ENCODE peak calls at places on chromosomes 12 and 14, in four cellular contexts. W, Y, E and A are unnamed samples.

GRCh38 chr14:61469771-61470170 is 148.4 kb downstream of the PRKCH start:
- DNase-seq in W (no peak), E (no peak), Y (no peak), A (no peak)

GRCh38 chr12:88600272-88600671 is 20.0 kb upstream of the KITLG start:
- DNase-seq in E (peak; percentile 89), Y (peak; percentile 92), W (no peak), A (no peak)

GRCh38 chr14:24508155-24508554 is at the start of gene CMA1:
- DNase-seq in Y (no peak), E (no peak), W (no peak), A (no peak)

GRCh38 chr12:96371787-96372699 is 28.2 kb downstream of the CDK17 start:
- DNase-seq in Y (peak; percentile 45), W (no peak), E (no peak), A (no peak)

GRCh38 chr12:74152370-74152769 is 385.3 kb upstream of the ATXN7L3B start:
- DNase-seq in E (no peak), Y (no peak), W (no peak), A (no peak)

GRCh38 chr12:12272869-12273268 is 6.0 kb upstream of the LRP6 start:
- DNase-seq in Y (peak; percentile 82), W (no peak), E (peak; percentile 79), A (no peak)

GRCh38 chr14:93962701-93963601 is 13.4 kb downstream of the ASB2 start:
- DNase-seq in W (no peak), E (peak; percentile 16), Y (no peak), A (no peak)

GRCh38 chr12:117567644-117568043 is 206.2 kb upstream of the NOS1 start:
- DNase-seq in W (no peak), Y (no peak), E (no peak), A (no peak)

GRCh38 chr12:80173465-80173864 is 74.1 kb downstream of the OTOGL start:
- DNase-seq in Y (no peak), W (no peak), E (no peak), A (no peak)

GRCh38 chr14:53285806-53286205 is 132.7 kb upstream of the DDHD1 start:
- DNase-seq in Y (no peak), W (no peak), E (no peak), A (no peak)

GRCh38 chr12:55712700-55713415 is 3.0 kb upstream of the BLOC1S1 start:
- DNase-seq in E (no peak), Y (no peak), W (no peak), A (no peak)

GRCh38 chr12:56951582-56952339 is 5.6 kb downstream of the RDH16 start:
- DNase-seq in Y (no peak), E (no peak), W (no peak), A (no peak)

GRCh38 chr12:28884861-28885260 is 264.2 kb upstream of the FAR2 start:
- DNase-seq in W (no peak), Y (peak; percentile 64), E (peak; percentile 61), A (no peak)

GRCh38 chr12:82698959-82699358 is 12.3 kb downstream of the TMTC2 start:
- DNase-seq in Y (no peak), E (no peak), W (no peak), A (no peak)

GRCh38 chr12:123134755-123135282 is 16.1 kb downstream of the PITPNM2 start:
- DNase-seq in W (no peak), Y (no peak), E (no peak), A (no peak)

GRCh38 chr12:112183141-112183581 is 57.8 kb downstream of the TRAFD1 start:
- DNase-seq in E (peak; percentile 70), W (no peak), Y (peak; percentile 73), A (no peak)

GRCh38 chr12:88185988-88186387 is 43.9 kb downstream of the TMTC3 start:
- DNase-seq in W (no peak), E (peak; percentile 73), Y (peak; percentile 79), A (peak; percentile 5)

GRCh38 chr14:92190768-92191167 is 69.0 kb downstream of the CPSF2 start:
- DNase-seq in Y (no peak), E (no peak), W (no peak), A (peak; percentile 21)

GRCh38 chr12:14256139-14256538 is 109.3 kb upstream of the ATF7IP start:
- DNase-seq in W (no peak), Y (peak; percentile 75), E (peak; percentile 60), A (peak; percentile 21)

GRCh38 chr12:101697930-101698781 is 716 bp downstream of the CHPT1 start:
- DNase-seq in Y (peak; percentile 46), E (peak; percentile 26), W (peak; percentile 82), A (no peak)

GRCh38 chr14:71361335-71361734 is 454.1 kb downstream of the PCNX1 start:
- DNase-seq in E (peak; percentile 32), W (no peak), Y (peak; percentile 51), A (no peak)

GRCh38 chr12:6791931-6792520 is 2.7 kb downstream of the CD4 start:
- DNase-seq in W (no peak), E (no peak), Y (no peak), A (no peak)

GRCh38 chr14:58566979-58567378 is 70.8 kb upstream of the DACT1 start:
- DNase-seq in E (no peak), W (no peak), Y (no peak), A (no peak)

GRCh38 chr12:19856389-19856788 is 417.1 kb downstream of the AEBP2 start:
- DNase-seq in E (peak; percentile 47), Y (peak; percentile 43), W (no peak), A (peak; percentile 72)

GRCh38 chr12:57998251-57998650 is 56.9 kb downstream of the ATP23 start:
- DNase-seq in Y (no peak), W (no peak), E (no peak), A (no peak)

GRCh38 chr12:57996520-57996919 is 55.2 kb downstream of the ATP23 start:
- DNase-seq in W (no peak), Y (no peak), E (no peak), A (no peak)

DNA sequence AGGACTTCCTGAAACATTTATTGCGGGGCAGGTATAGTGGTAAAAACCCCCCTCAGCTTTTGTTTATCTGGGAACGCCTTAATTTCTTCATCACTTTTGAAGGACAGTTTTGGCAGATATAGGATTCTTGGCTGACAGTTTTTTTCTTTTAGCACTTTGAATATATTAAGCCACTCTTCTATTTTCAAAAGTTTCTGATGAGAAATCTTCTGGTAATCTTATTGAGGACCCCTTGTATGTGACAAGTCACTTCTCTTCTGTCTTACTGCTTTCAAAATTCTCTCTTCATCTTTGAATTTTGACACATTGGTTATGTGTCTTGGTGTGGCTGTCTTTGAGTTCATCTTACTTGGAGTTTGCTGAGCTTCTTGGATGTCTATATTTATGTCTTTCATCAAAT is 59.1 kb downstream of the ATP23 start:
- DNase-seq in E (no peak), Y (no peak), W (no peak), A (no peak)
- TF ChIP-seq CTCF in E (no peak), Y (no peak), W (no peak), A (no peak)

GRCh38 chr14:95290769-95291440 is 28.8 kb downstream of the CLMN start:
- DNase-seq in W (peak; percentile 80), E (no peak), Y (no peak), A (no peak)

GRCh38 chr14:95293474-95293873 is 26.2 kb downstream of the CLMN start:
- DNase-seq in W (no peak), E (no peak), Y (no peak), A (no peak)

GRCh38 chr14:95290021-95290420 is 29.7 kb downstream of the CLMN start:
- DNase-seq in E (no peak), Y (no peak), W (no peak), A (no peak)

GRCh38 chr14:95292660-95293425 is 26.9 kb downstream of the CLMN start:
- DNase-seq in W (no peak), E (no peak), Y (no peak), A (no peak)

DNA sequence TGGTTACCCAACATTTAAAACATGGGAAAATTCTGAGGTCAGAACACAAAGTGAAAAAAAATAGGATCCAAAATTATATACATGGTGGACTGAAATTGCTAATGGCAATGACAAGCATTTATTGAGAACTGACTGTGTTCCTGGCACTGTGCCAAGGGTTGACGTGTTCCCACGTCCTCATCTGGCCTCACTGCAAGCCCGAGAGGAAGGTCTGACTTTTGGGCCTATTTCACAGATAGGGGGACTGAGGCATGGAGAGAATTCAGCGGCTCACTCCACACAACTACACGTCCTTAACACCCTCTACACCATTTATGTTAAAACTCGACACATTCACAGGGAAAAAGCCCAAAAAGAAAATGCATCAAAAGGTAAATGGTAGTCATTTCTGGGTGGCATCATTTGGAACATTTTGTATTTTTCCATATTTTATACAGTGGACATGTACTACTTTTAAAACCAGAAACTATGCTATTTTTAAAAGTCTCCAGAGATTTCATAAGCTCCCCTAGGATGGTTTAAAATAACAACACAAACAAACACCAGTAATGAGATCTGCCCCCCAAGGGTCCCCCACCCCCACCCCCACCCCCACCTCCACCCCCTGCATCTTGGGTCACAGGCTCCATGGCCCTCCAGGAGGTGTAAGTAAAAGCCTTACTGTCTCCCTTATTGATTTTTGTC is 27.7 kb downstream of the CLMN start:
- DNase-seq in Y (peak; percentile 27), W (peak; percentile 73), E (peak; percentile 20), A (no peak)
- H3K4me3 ChIP-seq in Y (no peak overlapping the region), W (no peak overlapping the region), E (no peak overlapping the region), A (no peak overlapping the region)

DNA sequence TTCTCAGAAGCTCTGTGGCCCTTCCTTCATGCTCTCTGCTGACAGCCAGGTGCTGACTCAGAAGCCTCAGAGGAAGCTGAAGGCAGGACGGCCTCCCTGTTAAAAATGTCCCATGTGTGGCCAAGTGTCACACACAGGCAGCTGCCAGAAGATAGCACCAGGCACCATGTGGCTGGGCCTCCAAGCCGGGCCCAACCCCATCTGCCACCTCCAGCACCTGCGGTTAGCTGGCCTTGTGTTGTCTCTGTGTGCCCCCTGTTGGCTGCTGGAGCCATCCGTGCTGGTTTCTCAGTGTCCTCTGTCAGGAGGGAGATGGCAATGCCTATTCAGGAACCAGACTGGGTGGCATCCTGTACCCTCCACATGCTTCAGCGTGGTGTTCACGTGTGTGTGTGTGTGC is 63.2 kb downstream of the TSPAN11 start:
- DNase-seq in W (no peak), Y (peak; percentile 3), E (no peak), A (no peak)
- TF ChIP-seq CTCF in W (no peak), Y (peak; percentile 25), E (no peak), A (peak; percentile 37)

GRCh38 chr12:10251669-10252068 is 39.0 kb downstream of the GABARAPL1 start:
- DNase-seq in W (no peak), Y (no peak), E (no peak), A (no peak)
- H3K4me3 ChIP-seq in W (no peak overlapping the region), Y (no peak overlapping the region), E (no peak overlapping the region), A (no peak overlapping the region)

GRCh38 chr12:67057072-67057471 is 212.1 kb upstream of the CAND1 start:
- DNase-seq in W (no peak), Y (no peak), E (no peak), A (no peak)

GRCh38 chr12:67067453-67068203 is 201.5 kb upstream of the CAND1 start:
- DNase-seq in E (no peak), Y (no peak), W (no peak), A (no peak)

GRCh38 chr12:67056329-67056728 is 212.8 kb upstream of the CAND1 start:
- DNase-seq in E (no peak), W (no peak), Y (peak; percentile 20), A (no peak)

GRCh38 chr12:67062193-67062592 is 207.0 kb upstream of the CAND1 start:
- DNase-seq in E (no peak), W (no peak), Y (no peak), A (no peak)
- TF ChIP-seq CTCF in E (no peak), W (no peak), Y (no peak), A (no peak)